ENCODE peak calls at places on chromosomes 11 and 22, in eight cellular contexts. One of them, this sample, is unnamed.

GRCh38 chr11:66641834-66642233 is 3.3 kb downstream of the RBM4 start:
- DNase-seq in ovary: no peak
- DNase-seq in tibial nerve: no peak
- DNase-seq in esophagus muscularis mucosa: no peak
- DNase-seq in small intestine: no peak
- DNase-seq in heart right ventricle: no peak
- DNase-seq in cardiac muscle cell: no peak
- DNase-seq in osteoblast: no peak
- DNase-seq in this sample: peak; percentile 39

GRCh38 chr11:108859510-108859909 is 194.6 kb downstream of the DDX10 start:
- DNase-seq in ovary: no peak
- DNase-seq in tibial nerve: no peak
- DNase-seq in esophagus muscularis mucosa: no peak
- DNase-seq in small intestine: no peak
- DNase-seq in heart right ventricle: no peak
- DNase-seq in cardiac muscle cell: no peak
- DNase-seq in osteoblast: no peak
- DNase-seq in this sample: no peak

GRCh38 chr11:74676596-74676995 is 54.6 kb downstream of the CHRDL2 start:
- DNase-seq in ovary: no peak
- DNase-seq in tibial nerve: no peak
- DNase-seq in esophagus muscularis mucosa: no peak
- DNase-seq in small intestine: no peak
- DNase-seq in heart right ventricle: no peak
- DNase-seq in cardiac muscle cell: no peak
- DNase-seq in osteoblast: no peak
- DNase-seq in this sample: peak; percentile 18

GRCh38 chr11:122131126-122131525 is 15.1 kb upstream of the BLID start:
- DNase-seq in ovary: no peak
- DNase-seq in tibial nerve: no peak
- DNase-seq in esophagus muscularis mucosa: no peak
- DNase-seq in small intestine: no peak
- DNase-seq in heart right ventricle: no peak
- DNase-seq in cardiac muscle cell: no peak
- DNase-seq in osteoblast: no peak
- DNase-seq in this sample: no peak

GRCh38 chr22:39478461-39478860 is 21.6 kb downstream of the MGAT3 start:
- DNase-seq in ovary: no peak
- DNase-seq in tibial nerve: no peak
- DNase-seq in esophagus muscularis mucosa: no peak
- DNase-seq in small intestine: no peak
- DNase-seq in heart right ventricle: no peak
- DNase-seq in cardiac muscle cell: peak; percentile 76
- DNase-seq in osteoblast: peak; percentile 91
- DNase-seq in this sample: no peak

GRCh38 chr11:69000831-69001245 is 12.2 kb downstream of the MRGPRF start:
- DNase-seq in ovary: peak; percentile 79
- DNase-seq in tibial nerve: peak; percentile 58
- DNase-seq in esophagus muscularis mucosa: no peak
- DNase-seq in small intestine: peak; percentile 9
- DNase-seq in heart right ventricle: no peak
- DNase-seq in cardiac muscle cell: no peak
- DNase-seq in osteoblast: peak; percentile 99
- DNase-seq in this sample: no peak

GRCh38 chr11:95556342-95557151 is 233.0 kb downstream of the FAM76B start:
- DNase-seq in ovary: no peak
- DNase-seq in tibial nerve: no peak
- DNase-seq in esophagus muscularis mucosa: no peak
- DNase-seq in small intestine: no peak
- DNase-seq in heart right ventricle: no peak
- DNase-seq in cardiac muscle cell: no peak
- DNase-seq in osteoblast: no peak
- DNase-seq in this sample: no peak

GRCh38 chr11:104319396-104319795 is 155.4 kb upstream of the PDGFD start:
- DNase-seq in ovary: no peak
- DNase-seq in tibial nerve: no peak
- DNase-seq in esophagus muscularis mucosa: no peak
- DNase-seq in small intestine: no peak
- DNase-seq in heart right ventricle: no peak
- DNase-seq in cardiac muscle cell: no peak
- DNase-seq in osteoblast: no peak
- DNase-seq in this sample: no peak

GRCh38 chr11:132490976-132491375 is 1041.3 kb downstream of the OPCML start:
- DNase-seq in ovary: no peak
- DNase-seq in tibial nerve: no peak
- DNase-seq in esophagus muscularis mucosa: peak; percentile 86
- DNase-seq in small intestine: no peak
- DNase-seq in heart right ventricle: no peak
- DNase-seq in cardiac muscle cell: no peak
- DNase-seq in osteoblast: no peak
- DNase-seq in this sample: no peak

GRCh38 chr11:92311616-92312449 is 87.2 kb downstream of the FAT3 start:
- DNase-seq in ovary: no peak
- DNase-seq in tibial nerve: no peak
- DNase-seq in esophagus muscularis mucosa: peak; percentile 19
- DNase-seq in small intestine: no peak
- DNase-seq in heart right ventricle: no peak
- DNase-seq in cardiac muscle cell: no peak
- DNase-seq in osteoblast: no peak
- DNase-seq in this sample: no peak

GRCh38 chr11:106276859-106277436 is 199.5 kb downstream of the AASDHPPT start:
- DNase-seq in ovary: no peak
- DNase-seq in tibial nerve: no peak
- DNase-seq in esophagus muscularis mucosa: no peak
- DNase-seq in small intestine: no peak
- DNase-seq in heart right ventricle: no peak
- DNase-seq in cardiac muscle cell: peak; percentile 6
- DNase-seq in osteoblast: no peak
- DNase-seq in this sample: no peak

GRCh38 chr22:17552737-17553136 is 10.6 kb upstream of the SLC25A18 start:
- DNase-seq in ovary: no peak
- DNase-seq in tibial nerve: no peak
- DNase-seq in esophagus muscularis mucosa: no peak
- DNase-seq in small intestine: no peak
- DNase-seq in heart right ventricle: no peak
- DNase-seq in cardiac muscle cell: peak; percentile 23
- DNase-seq in osteoblast: no peak
- DNase-seq in this sample: peak; percentile 46

GRCh38 chr11:88320149-88320559 is 17.4 kb downstream of the CTSC start:
- DNase-seq in ovary: no peak
- DNase-seq in tibial nerve: no peak
- DNase-seq in esophagus muscularis mucosa: no peak
- DNase-seq in small intestine: no peak
- DNase-seq in heart right ventricle: no peak
- DNase-seq in cardiac muscle cell: no peak
- DNase-seq in osteoblast: peak; percentile 74
- DNase-seq in this sample: no peak

GRCh38 chr11:126164781-126165180 is 46.7 kb downstream of the RPUSD4 start:
- DNase-seq in ovary: no peak
- DNase-seq in tibial nerve: no peak
- DNase-seq in esophagus muscularis mucosa: no peak
- DNase-seq in small intestine: no peak
- DNase-seq in heart right ventricle: no peak
- DNase-seq in cardiac muscle cell: no peak
- DNase-seq in osteoblast: no peak
- DNase-seq in this sample: no peak

GRCh38 chr11:32358729-32359128 is 76.6 kb downstream of the WT1 start:
- DNase-seq in ovary: peak; percentile 70
- DNase-seq in tibial nerve: no peak
- DNase-seq in esophagus muscularis mucosa: no peak
- DNase-seq in small intestine: no peak
- DNase-seq in heart right ventricle: no peak
- DNase-seq in cardiac muscle cell: no peak
- DNase-seq in osteoblast: no peak
- DNase-seq in this sample: no peak

GRCh38 chr11:112469376-112469775 is 208.7 kb upstream of the PLET1 start:
- DNase-seq in ovary: no peak
- DNase-seq in tibial nerve: no peak
- DNase-seq in esophagus muscularis mucosa: peak; percentile 72
- DNase-seq in small intestine: no peak
- DNase-seq in heart right ventricle: no peak
- DNase-seq in cardiac muscle cell: peak; percentile 64
- DNase-seq in osteoblast: no peak
- DNase-seq in this sample: no peak

GRCh38 chr11:111911563-111912401 is at the start of gene CRYAB:
- DNase-seq in ovary: peak; percentile 87
- DNase-seq in tibial nerve: peak; percentile 85
- DNase-seq in esophagus muscularis mucosa: peak; percentile 98
- DNase-seq in small intestine: peak; percentile 35
- DNase-seq in heart right ventricle: peak; percentile 89
- DNase-seq in cardiac muscle cell: peak; percentile 66
- DNase-seq in osteoblast: peak; percentile 84
- DNase-seq in this sample: peak; percentile 67

GRCh38 chr11:11977206-11977938 is 31.1 kb downstream of the DKK3 start:
- DNase-seq in ovary: peak; percentile 80
- DNase-seq in tibial nerve: peak; percentile 60
- DNase-seq in esophagus muscularis mucosa: no peak
- DNase-seq in small intestine: no peak
- DNase-seq in heart right ventricle: peak; percentile 83
- DNase-seq in cardiac muscle cell: peak; percentile 58
- DNase-seq in osteoblast: peak; percentile 96
- DNase-seq in this sample: peak; percentile 56

GRCh38 chr22:45777046-45777851 is 105.6 kb downstream of the ATXN10 start:
- DNase-seq in ovary: no peak
- DNase-seq in tibial nerve: no peak
- DNase-seq in esophagus muscularis mucosa: no peak
- DNase-seq in small intestine: no peak
- DNase-seq in heart right ventricle: no peak
- DNase-seq in cardiac muscle cell: no peak
- DNase-seq in osteoblast: no peak
- DNase-seq in this sample: no peak

GRCh38 chr22:42431401-42432019 is 693 bp downstream of the NFAM1 start:
- DNase-seq in ovary: no peak
- DNase-seq in tibial nerve: no peak
- DNase-seq in esophagus muscularis mucosa: no peak
- DNase-seq in small intestine: no peak
- DNase-seq in heart right ventricle: no peak
- DNase-seq in cardiac muscle cell: no peak
- DNase-seq in osteoblast: peak; percentile 57
- DNase-seq in this sample: no peak

GRCh38 chr11:35619754-35620640 is 1.7 kb downstream of the FJX1 start:
- DNase-seq in ovary: no peak
- DNase-seq in tibial nerve: no peak
- DNase-seq in esophagus muscularis mucosa: no peak
- DNase-seq in small intestine: no peak
- DNase-seq in heart right ventricle: peak; percentile 34
- DNase-seq in cardiac muscle cell: peak; percentile 56
- DNase-seq in osteoblast: peak; percentile 87
- DNase-seq in this sample: no peak

GRCh38 chr22:40512426-40513136 is 123.9 kb downstream of the MRTFA start:
- DNase-seq in ovary: no peak
- DNase-seq in tibial nerve: no peak
- DNase-seq in esophagus muscularis mucosa: no peak
- DNase-seq in small intestine: no peak
- DNase-seq in heart right ventricle: peak; percentile 57
- DNase-seq in cardiac muscle cell: no peak
- DNase-seq in osteoblast: peak; percentile 88
- DNase-seq in this sample: no peak

GRCh38 chr11:8386134-8386864 is 122.6 kb upstream of the LMO1 start:
- DNase-seq in ovary: no peak
- DNase-seq in tibial nerve: no peak
- DNase-seq in esophagus muscularis mucosa: peak; percentile 50
- DNase-seq in small intestine: no peak
- DNase-seq in heart right ventricle: no peak
- DNase-seq in cardiac muscle cell: no peak
- DNase-seq in osteoblast: no peak
- DNase-seq in this sample: no peak

DNA sequence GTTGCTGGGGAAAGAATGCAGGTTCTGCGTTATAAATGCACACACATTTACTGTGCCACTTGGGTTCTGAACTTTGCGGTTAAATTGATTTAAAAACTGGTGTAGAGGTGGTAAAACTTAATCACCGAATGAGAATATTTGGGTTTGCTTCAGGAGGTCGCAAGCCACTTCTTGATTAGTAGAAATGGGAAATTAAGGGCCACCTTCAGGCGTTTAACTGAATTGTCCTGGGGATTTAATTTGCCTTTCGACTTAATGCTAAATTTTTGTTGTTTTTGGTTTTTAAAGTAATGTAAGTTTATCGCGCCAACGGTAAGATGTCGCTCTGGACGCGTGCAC is 460 bp upstream of the NCR3LG1 start:
- DNase-seq in ovary: no peak
- DNase-seq in tibial nerve: no peak
- DNase-seq in esophagus muscularis mucosa: no peak
- DNase-seq in small intestine: no peak
- DNase-seq in heart right ventricle: no peak
- DNase-seq in cardiac muscle cell: no peak
- DNase-seq in osteoblast: no peak
- DNase-seq in this sample: no peak
- H3K4me3 ChIP-seq in ovary: peak overlapping the region; percentile 67
- H3K4me3 ChIP-seq in tibial nerve: peak overlapping the region; percentile 54
- H3K4me3 ChIP-seq in esophagus muscularis mucosa: peak overlapping the region; percentile 58
- H3K4me3 ChIP-seq in small intestine: peak overlapping the region; percentile 17
- H3K4me3 ChIP-seq in heart right ventricle: peak overlapping the region; percentile 71
- H3K4me3 ChIP-seq in cardiac muscle cell: peak overlapping the region; percentile 43
- H3K4me3 ChIP-seq in osteoblast: peak overlapping the region; percentile 78
- H3K4me3 ChIP-seq in this sample: no peak overlapping the region

GRCh38 chr22:25090225-25090651 is 109.4 kb upstream of the CRYBB3 start:
- DNase-seq in ovary: no peak
- DNase-seq in tibial nerve: no peak
- DNase-seq in esophagus muscularis mucosa: no peak
- DNase-seq in small intestine: no peak
- DNase-seq in heart right ventricle: peak; percentile 42
- DNase-seq in cardiac muscle cell: no peak
- DNase-seq in osteoblast: no peak
- DNase-seq in this sample: no peak
- H3K27ac ChIP-seq in ovary: no peak overlapping the region
- H3K27ac ChIP-seq in tibial nerve: no peak overlapping the region
- H3K27ac ChIP-seq in esophagus muscularis mucosa: no peak overlapping the region
- H3K27ac ChIP-seq in small intestine: no peak overlapping the region
- H3K27ac ChIP-seq in heart right ventricle: peak overlapping the region; percentile 31
- H3K27ac ChIP-seq in cardiac muscle cell: no peak overlapping the region
- H3K27ac ChIP-seq in osteoblast: no peak overlapping the region
- H3K27ac ChIP-seq in this sample: peak overlapping the region; percentile 75

GRCh38 chr11:20060180-20060579 is 100.1 kb downstream of the DBX1 start:
- DNase-seq in ovary: no peak
- DNase-seq in tibial nerve: no peak
- DNase-seq in esophagus muscularis mucosa: no peak
- DNase-seq in small intestine: no peak
- DNase-seq in heart right ventricle: no peak
- DNase-seq in cardiac muscle cell: no peak
- DNase-seq in osteoblast: no peak
- DNase-seq in this sample: no peak
- H3K4me3 ChIP-seq in ovary: no peak overlapping the region
- H3K4me3 ChIP-seq in tibial nerve: no peak overlapping the region
- H3K4me3 ChIP-seq in esophagus muscularis mucosa: no peak overlapping the region
- H3K4me3 ChIP-seq in small intestine: no peak overlapping the region
- H3K4me3 ChIP-seq in heart right ventricle: no peak overlapping the region
- H3K4me3 ChIP-seq in cardiac muscle cell: no peak overlapping the region
- H3K4me3 ChIP-seq in osteoblast: no peak overlapping the region
- H3K4me3 ChIP-seq in this sample: no peak overlapping the region

DNA sequence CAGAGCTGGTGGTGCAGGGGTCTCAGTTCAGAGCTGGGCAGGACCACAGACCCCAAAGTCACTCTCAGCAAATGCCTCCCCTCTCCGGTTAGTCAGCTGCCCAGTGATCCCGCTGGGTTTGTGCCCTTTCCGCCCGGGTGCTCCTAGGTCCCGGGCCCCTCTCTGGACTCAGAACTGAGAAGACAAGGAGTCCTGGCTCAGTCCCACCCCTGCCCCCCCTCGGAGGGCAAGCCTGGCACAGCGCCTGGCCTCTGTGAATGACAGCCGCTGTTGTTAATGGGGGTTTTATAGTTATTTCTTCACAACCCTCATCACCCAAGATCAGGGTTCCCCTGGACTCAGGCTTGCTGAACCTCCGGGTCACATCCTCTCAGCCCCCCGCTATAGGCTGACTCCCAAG is 47.6 kb downstream of the ELFN2 start:
- DNase-seq in ovary: no peak
- DNase-seq in tibial nerve: no peak
- DNase-seq in esophagus muscularis mucosa: no peak
- DNase-seq in small intestine: no peak
- DNase-seq in heart right ventricle: no peak
- DNase-seq in cardiac muscle cell: no peak
- DNase-seq in osteoblast: no peak
- DNase-seq in this sample: no peak
- H3K27ac ChIP-seq in ovary: no peak overlapping the region
- H3K27ac ChIP-seq in tibial nerve: no peak overlapping the region
- H3K27ac ChIP-seq in esophagus muscularis mucosa: no peak overlapping the region
- H3K27ac ChIP-seq in small intestine: no peak overlapping the region
- H3K27ac ChIP-seq in heart right ventricle: no peak overlapping the region
- H3K27ac ChIP-seq in cardiac muscle cell: no peak overlapping the region
- H3K27ac ChIP-seq in osteoblast: no peak overlapping the region
- H3K27ac ChIP-seq in this sample: no peak overlapping the region